ENCODE peak calls at places on chromosome 11, in four cellular contexts. X, Y, M and C are unnamed samples.
A peak's percentile ranks its signal among the peaks of the same experiment; 100 is the strongest.

GRCh38 chr11:67118059-67118766 is 850 bp upstream of the KDM2A start:
- DNase-seq in X (no peak), Y (no peak), M (peak; percentile 51), C (no peak)

GRCh38 chr11:1086171-1087102 is 11.8 kb downstream of the MUC2 start:
- DNase-seq in X (no peak), Y (no peak), M (no peak), C (no peak)

GRCh38 chr11:117570701-117571100 is 226.3 kb downstream of the DSCAML1 start:
- DNase-seq in X (peak; percentile 44), Y (no peak), M (no peak), C (no peak)

GRCh38 chr11:128172046-128172878 is 415.1 kb downstream of the ETS1 start:
- DNase-seq in X (peak; percentile 79), Y (peak; percentile 69), M (peak; percentile 73), C (peak; percentile 45)

GRCh38 chr11:131824766-131825165 is 454.4 kb downstream of the NTM start:
- DNase-seq in X (no peak), Y (no peak), M (no peak), C (no peak)

GRCh38 chr11:12862761-12863469 is 146.2 kb upstream of the RASSF10 start:
- DNase-seq in X (peak; percentile 34), Y (peak; percentile 33), M (no peak), C (peak; percentile 61)

GRCh38 chr11:96037267-96037990 is 113.5 kb upstream of the MTMR2 start:
- DNase-seq in X (peak; percentile 40), Y (no peak), M (no peak), C (no peak)

GRCh38 chr11:115930276-115930675 is 426.1 kb upstream of the CADM1 start:
- DNase-seq in X (peak; percentile 25), Y (no peak), M (no peak), C (peak; percentile 34)

GRCh38 chr11:13174090-13174489 is 103.5 kb upstream of the BMAL1 start:
- DNase-seq in X (no peak), Y (no peak), M (no peak), C (no peak)

GRCh38 chr11:46306296-46306853 is 28.9 kb downstream of the CREB3L1 start:
- DNase-seq in X (no peak), Y (no peak), M (no peak), C (no peak)

GRCh38 chr11:96388891-96389603 is 665 bp downstream of the CCDC82 start:
- DNase-seq in X (peak; percentile 38), Y (no peak), M (no peak), C (no peak)

GRCh38 chr11:102882389-102883024 is 7.7 kb upstream of the MMP12 start:
- DNase-seq in X (peak; percentile 81), Y (no peak), M (no peak), C (no peak)

GRCh38 chr11:14973621-14974020 is 1.5 kb upstream of the CALCA start:
- DNase-seq in X (no peak), Y (no peak), M (no peak), C (no peak)

GRCh38 chr11:125402436-125402835 is 93.6 kb downstream of the FEZ1 start:
- DNase-seq in X (no peak), Y (no peak), M (no peak), C (peak; percentile 4)

GRCh38 chr11:64652586-64653387 is 61.8 kb downstream of the SLC22A12 start:
- DNase-seq in X (peak; percentile 88), Y (peak; percentile 84), M (peak; percentile 75), C (no peak)

GRCh38 chr11:92859290-92859689 is 110.2 kb upstream of the MTNR1B start:
- DNase-seq in X (peak; percentile 10), Y (no peak), M (no peak), C (no peak)

GRCh38 chr11:68016904-68017817 is 7.0 kb downstream of the ALDH3B1 start:
- DNase-seq in X (peak; percentile 82), Y (no peak), M (no peak), C (no peak)

GRCh38 chr11:3845670-3846069 is 4.9 kb upstream of the RHOG start:
- DNase-seq in X (no peak), Y (no peak), M (no peak), C (no peak)

GRCh38 chr11:2511421-2512369 is 66.9 kb downstream of the KCNQ1 start:
- DNase-seq in X (peak; percentile 50), Y (peak; percentile 3), M (peak; percentile 1), C (no peak)

GRCh38 chr11:66050581-66051231 is 1.5 kb upstream of the SF3B2 start:
- DNase-seq in X (no peak), Y (no peak), M (no peak), C (no peak)

GRCh38 chr11:77130763-77131513 is 2.9 kb downstream of the MYO7A start:
- DNase-seq in X (no peak), Y (peak; percentile 55), M (no peak), C (no peak)

GRCh38 chr11:72758304-72758689 is 6.1 kb upstream of the ARAP1 start:
- DNase-seq in X (no peak), Y (no peak), M (no peak), C (no peak)

GRCh38 chr11:108871152-108871551 is 206.3 kb downstream of the DDX10 start:
- DNase-seq in X (no peak), Y (no peak), M (no peak), C (no peak)

GRCh38 chr11:67453816-67454732 is 1.1 kb upstream of the CABP4 start:
- DNase-seq in X (no peak), Y (no peak), M (no peak), C (no peak)

GRCh38 chr11:13897606-13898276 is 64.8 kb upstream of the SPON1 start:
- DNase-seq in X (no peak), Y (no peak), M (no peak), C (no peak)

GRCh38 chr11:61685611-61685955 is 5.4 kb downstream of the DAGLA start:
- DNase-seq in X (no peak), Y (no peak), M (no peak), C (no peak)

GRCh38 chr11:5818245-5818865 is 9.6 kb downstream of the OR52N2 start:
- DNase-seq in X (no peak), Y (no peak), M (no peak), C (no peak)